ENCODE peak calls at places on chromosomes 12 and 14, in eight cellular contexts. G, N, P, O, Z, T, J and D are unnamed samples.

GRCh38 chr14:65462411-65462810 is 49.9 kb downstream of the FUT8 start:
- DNase-seq in O (no peak), J (peak), P (no peak), G (no peak), Z (no peak), N (no peak), T (no peak), D (no peak)

GRCh38 chr12:66916189-66916588 is 237.3 kb upstream of the GRIP1 start:
- DNase-seq in O (no peak), J (no peak), P (no peak), Z (no peak), G (no peak), T (no peak), N (no peak), D (no peak)

GRCh38 chr14:55340482-55340881 is 69.3 kb downstream of the FBXO34 start:
- DNase-seq in P (no peak), G (no peak), T (no peak), Z (no peak), N (no peak), J (no peak), O (no peak), D (no peak)

GRCh38 chr12:93734784-93735183 is 57.6 kb downstream of the CRADD start:
- DNase-seq in G (no peak), T (no peak), Z (no peak), P (no peak), N (no peak), J (no peak), O (no peak), D (no peak)

GRCh38 chr12:113048716-113049127 is 7.8 kb upstream of the DTX1 start:
- DNase-seq in G (no peak), Z (peak), O (peak), T (peak), N (peak), P (no peak), J (peak), D (peak)

GRCh38 chr14:23539209-23539866 is 12.2 kb downstream of the ZFHX2 start:
- DNase-seq in J (peak), T (no peak), O (peak), G (no peak), N (peak), Z (peak), P (no peak), D (peak)

GRCh38 chr12:12107678-12108077 is 36.9 kb downstream of the BCL2L14 start:
- DNase-seq in P (no peak), N (no peak), G (no peak), T (no peak), J (no peak), Z (no peak), O (no peak), D (no peak)

GRCh38 chr14:100898465-100898864 is 5.1 kb downstream of the RTL1 start:
- DNase-seq in T (peak), N (no peak), J (no peak), Z (peak), G (no peak), P (no peak), O (no peak), D (no peak)

GRCh38 chr12:85951823-85952222 is 77.7 kb downstream of the NTS start:
- DNase-seq in O (no peak), P (no peak), J (no peak), Z (no peak), N (peak), G (no peak), T (no peak), D (no peak)

GRCh38 chr12:45587877-45588530 is 141.5 kb upstream of the ARID2 start:
- DNase-seq in O (no peak), P (no peak), T (no peak), N (no peak), G (no peak), J (no peak), Z (no peak), D (no peak)

GRCh38 chr12:44674866-44675265 is 201.2 kb downstream of the NELL2 start:
- DNase-seq in G (no peak), T (no peak), O (no peak), Z (no peak), J (no peak), N (no peak), P (no peak), D (no peak)

GRCh38 chr12:108630481-108631207 is 3.0 kb downstream of the SELPLG start:
- DNase-seq in O (no peak), T (no peak), G (no peak), J (no peak), N (no peak), Z (no peak), P (no peak), D (no peak)

GRCh38 chr12:39831587-39832315 is 212.1 kb upstream of the ABCD2 start:
- DNase-seq in Z (no peak), P (no peak), T (no peak), O (no peak), G (no peak), J (peak), N (no peak), D (no peak)

GRCh38 chr14:53032161-53032803 is 81.4 kb upstream of the FERMT2 start:
- DNase-seq in T (no peak), O (no peak), N (no peak), J (peak), G (no peak), P (no peak), Z (no peak), D (no peak)

GRCh38 chr14:72780771-72781170 is 113.1 kb downstream of the DPF3 start:
- DNase-seq in Z (no peak), T (no peak), P (no peak), O (no peak), N (no peak), G (no peak), J (peak), D (no peak)

GRCh38 chr12:23525450-23526072 is 423.9 kb downstream of the SOX5 start:
- DNase-seq in O (no peak), J (no peak), Z (no peak), N (no peak), P (no peak), T (no peak), G (no peak), D (no peak)

GRCh38 chr12:108640802-108641445 is 7.2 kb upstream of the SELPLG start:
- DNase-seq in N (peak), T (no peak), Z (no peak), J (peak), G (peak), O (no peak), P (peak), D (no peak)

GRCh38 chr12:132429122-132429931 is 60.6 kb upstream of the FBRSL1 start:
- DNase-seq in T (no peak), Z (peak), O (no peak), N (no peak), J (no peak), P (no peak), G (no peak), D (peak)

GRCh38 chr12:65879878-65880277 is 55.6 kb downstream of the HMGA2 start:
- DNase-seq in J (peak), O (no peak), N (no peak), T (no peak), G (no peak), Z (no peak), P (no peak), D (no peak)

GRCh38 chr14:33848706-33849454 is 102.0 kb downstream of the EGLN3 start:
- DNase-seq in Z (peak), T (peak), N (no peak), G (peak), J (peak), P (peak), O (peak), D (peak)

GRCh38 chr12:96811083-96811482 is 96.0 kb upstream of the NEDD1 start:
- DNase-seq in N (no peak), G (no peak), Z (no peak), O (no peak), P (no peak), J (peak), T (no peak), D (no peak)

GRCh38 chr14:88323520-88324199 is 591 bp upstream of the KCNK10 start:
- DNase-seq in N (no peak), G (no peak), Z (peak), P (no peak), T (peak), O (peak), J (no peak), D (peak)

GRCh38 chr14:92415969-92416368 is 93.0 kb downstream of the SLC24A4 start:
- DNase-seq in O (no peak), N (no peak), T (no peak), G (no peak), J (no peak), P (no peak), Z (no peak), D (no peak)

GRCh38 chr12:12946686-12947355 is 5.1 kb downstream of the GPRC5D start:
- DNase-seq in J (no peak), P (no peak), G (no peak), N (no peak), Z (no peak), O (no peak), T (peak), D (no peak)

GRCh38 chr14:81388236-81388801 is 11.8 kb downstream of the STON2 start:
- DNase-seq in G (no peak), N (no peak), Z (no peak), T (no peak), P (no peak), J (no peak), O (no peak), D (no peak)

GRCh38 chr14:26984318-26985177 is 386.7 kb upstream of the NOVA1 start:
- DNase-seq in J (peak), O (peak), N (peak), T (peak), Z (peak), P (peak), G (peak), D (peak)

GRCh38 chr14:32078030-32078793 is 1.1 kb downstream of the ARHGAP5 start:
- DNase-seq in Z (no peak), T (peak), J (peak), O (no peak), G (peak), P (peak), N (peak), D (no peak)

GRCh38 chr12:116861331-116861730 is 19.9 kb downstream of the HRK start:
- DNase-seq in P (peak), J (peak), O (no peak), Z (no peak), T (peak), N (peak), G (peak), D (peak)

GRCh38 chr12:27505771-27506170 is 18.2 kb upstream of the PPFIBP1 start:
- DNase-seq in G (no peak), P (no peak), O (no peak), J (no peak), T (no peak), N (no peak), Z (no peak), D (no peak)

GRCh38 chr14:89349196-89350008 is 67.6 kb downstream of the FOXN3 start:
- DNase-seq in J (no peak), O (peak), P (peak), N (no peak), G (no peak), Z (peak), T (peak), D (peak)

GRCh38 chr12:110254971-110255540 is 26.0 kb upstream of the ATP2A2 start:
- DNase-seq in O (no peak), G (no peak), Z (no peak), P (no peak), N (no peak), T (no peak), J (no peak), D (no peak)

GRCh38 chr12:117188961-117189724 is 1.1 kb downstream of the FBXO21 start:
- DNase-seq in O (no peak), J (peak), Z (no peak), T (peak), N (no peak), P (no peak), G (no peak), D (no peak)

GRCh38 chr12:118645219-118645618 is 268.9 kb downstream of the SUDS3 start:
- DNase-seq in N (peak), O (peak), P (no peak), Z (peak), G (peak), J (no peak), T (no peak), D (no peak)

GRCh38 chr14:34692898-34693227 is 21.5 kb downstream of the CFL2 start:
- DNase-seq in Z (no peak), J (no peak), G (no peak), T (no peak), O (no peak), N (no peak), P (no peak), D (no peak)

GRCh38 chr12:108697905-108698304 is 33.4 kb downstream of the CORO1C start:
- DNase-seq in O (no peak), T (no peak), J (no peak), N (no peak), P (no peak), G (no peak), Z (no peak), D (no peak)

GRCh38 chr14:92637228-92637627 is 111.2 kb downstream of the LGMN start:
- DNase-seq in P (no peak), J (peak), N (no peak), T (no peak), Z (peak), O (peak), G (no peak), D (peak)

GRCh38 chr12:40832668-40833067 is 140.4 kb downstream of the CNTN1 start:
- DNase-seq in J (no peak), Z (no peak), T (no peak), O (no peak), P (no peak), G (no peak), N (no peak), D (no peak)

GRCh38 chr14:33679461-33680225 is 271.2 kb downstream of the EGLN3 start:
- DNase-seq in Z (no peak), G (no peak), T (no peak), P (no peak), O (no peak), N (no peak), J (peak), D (no peak)

GRCh38 chr12:125734137-125734536 is 668.9 kb downstream of the AACS start:
- DNase-seq in J (no peak), O (no peak), G (no peak), T (no peak), P (no peak), Z (no peak), N (peak), D (no peak)
- TF ChIP-seq CTCF in J (no peak), O (no peak), G (no peak), T (no peak), P (no peak), Z (no peak), N (peak), D (no peak)

GRCh38 chr12:104909761-104910160 is 48.3 kb downstream of the SLC41A2 start:
- DNase-seq in T (no peak), N (no peak), O (no peak), Z (no peak), J (peak), P (no peak), G (no peak), D (no peak)
- TF ChIP-seq CTCF in T (no peak), N (no peak), O (no peak), Z (no peak), J (no peak), P (no peak), G (no peak), D (no peak)

DNA sequence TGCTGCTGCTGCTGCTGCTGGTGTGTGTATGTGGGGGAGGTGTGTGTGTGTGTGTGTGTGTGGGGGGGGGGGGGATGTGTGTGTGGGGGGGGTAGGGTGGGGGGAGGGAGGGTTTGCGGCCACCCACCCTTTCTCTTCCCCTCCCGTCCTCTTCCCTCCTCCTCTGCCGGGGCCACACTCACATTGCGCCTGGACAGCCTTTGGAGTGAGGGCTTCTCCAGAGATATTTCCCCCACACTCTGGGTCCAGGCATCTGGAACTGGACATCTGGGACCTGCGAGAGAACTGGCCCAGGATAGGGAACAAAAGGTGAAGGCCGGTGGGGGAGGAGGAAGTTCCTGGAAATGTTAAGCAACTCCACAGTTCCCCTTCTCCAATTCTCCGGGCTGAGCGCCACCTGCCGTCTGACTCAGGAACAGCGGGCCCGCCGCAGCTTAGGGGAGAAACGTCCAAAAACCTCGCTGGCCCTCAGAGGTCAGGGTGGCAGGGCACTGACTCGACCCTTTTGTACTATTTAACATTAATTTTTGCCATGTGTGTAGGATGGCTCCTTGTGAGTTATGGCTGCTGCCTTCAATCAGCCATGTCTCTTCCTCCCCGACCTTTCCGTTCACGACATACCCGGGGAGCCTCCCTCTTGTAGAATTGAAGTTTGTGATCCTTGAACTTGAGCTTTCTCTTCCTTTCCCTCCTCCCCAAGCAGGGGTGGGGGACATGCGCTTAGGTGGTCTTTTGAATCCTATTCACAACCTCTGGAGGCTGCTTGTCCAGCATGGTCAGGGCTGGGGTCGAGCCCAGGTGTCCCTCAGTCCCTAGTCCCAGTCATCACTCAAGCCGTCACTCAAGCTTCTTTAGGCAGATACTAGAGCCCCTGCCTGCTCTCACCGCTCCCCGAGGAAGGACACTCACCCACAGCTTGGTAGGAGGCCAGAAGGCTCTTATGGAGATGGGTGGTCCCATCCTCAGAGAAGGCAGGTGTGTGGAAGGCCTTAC is at the start of gene C1RL:
- DNase-seq in J (peak), O (peak), N (peak), G (peak), Z (peak), P (peak), T (peak), D (peak)
- TF ChIP-seq CTCF in J (peak), O (peak), N (peak), G (peak), Z (peak), P (peak), T (peak), D (peak)

GRCh38 chr14:104305511-104306449 is 167.4 kb downstream of the KIF26A start:
- DNase-seq in P (no peak), G (peak), O (no peak), Z (no peak), N (no peak), T (no peak), J (no peak), D (peak)
- TF ChIP-seq CTCF in P (no peak), G (no peak), O (no peak), Z (no peak), N (no peak), T (no peak), J (no peak), D (no peak)

DNA sequence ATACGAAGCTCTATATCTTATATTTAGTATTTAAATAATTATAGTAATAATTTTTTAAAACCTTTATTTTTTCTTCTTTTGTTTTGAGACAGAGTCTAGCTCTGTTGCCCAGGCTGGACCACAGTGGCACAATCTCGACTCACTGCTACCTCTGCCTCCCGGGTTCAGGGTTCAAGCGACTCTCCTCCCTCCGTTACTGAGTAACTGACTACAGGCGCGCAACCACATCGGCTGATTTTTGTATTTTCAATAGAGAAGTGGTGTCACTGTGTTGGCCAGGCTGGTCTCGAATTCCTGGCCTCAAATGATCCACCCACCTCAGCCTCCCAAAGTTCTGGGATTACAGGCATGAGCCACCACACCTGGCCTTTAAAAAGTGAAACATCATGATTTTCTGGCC is 13.0 kb upstream of the WNK1 start:
- DNase-seq in J (no peak), G (no peak), T (no peak), O (no peak), N (no peak), P (no peak), Z (no peak), D (no peak)
- TF ChIP-seq CTCF in J (no peak), G (no peak), T (no peak), O (no peak), N (no peak), P (no peak), Z (no peak), D (no peak)

DNA sequence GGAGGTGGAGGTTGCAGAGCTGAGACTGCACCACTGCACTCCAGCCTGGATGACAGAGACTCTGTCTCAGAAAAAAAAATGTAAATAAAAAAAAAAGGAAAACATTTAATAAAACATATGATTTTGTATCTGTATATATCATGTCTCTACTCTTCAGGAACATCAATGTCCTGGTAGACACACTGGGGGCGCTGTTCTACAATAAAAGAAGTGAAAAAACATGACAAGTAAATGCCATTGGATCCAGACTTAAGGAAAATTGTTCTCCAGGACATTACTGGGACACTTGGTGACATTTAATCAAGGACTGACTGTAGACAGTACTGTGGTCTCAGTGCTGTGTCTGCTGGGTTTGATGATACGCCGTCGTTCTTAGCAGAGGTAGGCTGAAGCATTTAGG is 15.5 kb upstream of the KLC1 start:
- DNase-seq in G (no peak), J (no peak), Z (no peak), T (no peak), N (peak), P (no peak), O (no peak), D (no peak)
- TF ChIP-seq CTCF in G (no peak), J (peak), Z (no peak), T (peak), N (peak), P (no peak), O (no peak), D (no peak)

DNA sequence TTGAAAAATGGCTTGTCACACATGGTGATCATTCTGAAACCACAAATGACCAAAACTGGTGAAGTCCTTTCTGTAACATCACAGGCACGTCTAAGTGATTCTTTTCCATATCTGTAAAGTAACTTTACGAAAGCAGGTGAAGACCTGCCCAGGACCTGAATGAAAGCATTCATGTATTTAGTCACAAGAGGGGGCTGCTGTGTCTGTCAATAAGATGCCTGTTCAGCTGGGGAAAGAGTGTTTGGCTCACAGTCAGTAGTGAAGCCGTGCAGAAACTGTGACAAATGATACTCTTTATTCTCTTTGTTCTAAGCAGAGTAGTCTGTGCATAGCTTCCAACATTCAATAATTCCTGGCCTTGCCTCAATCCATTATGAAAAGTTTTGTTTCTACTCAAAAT is 373.5 kb upstream of the OR4E1 start:
- DNase-seq in T (peak), O (peak), G (no peak), J (no peak), N (peak), P (no peak), Z (no peak), D (no peak)
- TF ChIP-seq CTCF in T (peak), O (peak), G (peak), J (peak), N (peak), P (peak), Z (no peak), D (no peak)